ENCODE peak calls at places on chromosome 15, in four cellular contexts. E is heart left ventricle, P is left lung, N is cardiac muscle cell. S is an unnamed sample.

GRCh38 chr15:70337292-70338186 is 239.8 kb upstream of the TLE3 start:
- DNase-seq in E (no peak), P (no peak), N (peak; percentile 52), S (no peak)

GRCh38 chr15:80856809-80857377 is 77.7 kb downstream of the CEMIP start:
- DNase-seq in E (peak; percentile 79), P (peak; percentile 80), N (no peak), S (peak; percentile 90)

GRCh38 chr15:48493084-48493762 is 152.3 kb downstream of the FBN1 start:
- DNase-seq in E (no peak), P (no peak), N (no peak), S (no peak)

GRCh38 chr15:91561371-91562100 is 292.0 kb upstream of the SLCO3A1 start:
- DNase-seq in E (peak; percentile 47), P (no peak), N (no peak), S (peak; percentile 27)

GRCh38 chr15:66901336-66902100 is 163.9 kb upstream of the SMAD3 start:
- DNase-seq in E (no peak), P (no peak), N (no peak), S (no peak)

GRCh38 chr15:63135281-63135680 is 13.6 kb downstream of the LACTB start:
- DNase-seq in E (no peak), P (no peak), N (no peak), S (no peak)

GRCh38 chr15:101159096-101159935 is 92.5 kb downstream of the CHSY1 start:
- DNase-seq in E (no peak), P (no peak), N (no peak), S (peak; percentile 68)

GRCh38 chr15:72368895-72369294 is 6.9 kb downstream of the HEXA start:
- DNase-seq in E (peak; percentile 54), P (no peak), N (no peak), S (peak; percentile 71)

GRCh38 chr15:50051811-50052419 is 67.1 kb downstream of the ATP8B4 start:
- DNase-seq in E (peak; percentile 40), P (no peak), N (peak; percentile 56), S (no peak)

DNA sequence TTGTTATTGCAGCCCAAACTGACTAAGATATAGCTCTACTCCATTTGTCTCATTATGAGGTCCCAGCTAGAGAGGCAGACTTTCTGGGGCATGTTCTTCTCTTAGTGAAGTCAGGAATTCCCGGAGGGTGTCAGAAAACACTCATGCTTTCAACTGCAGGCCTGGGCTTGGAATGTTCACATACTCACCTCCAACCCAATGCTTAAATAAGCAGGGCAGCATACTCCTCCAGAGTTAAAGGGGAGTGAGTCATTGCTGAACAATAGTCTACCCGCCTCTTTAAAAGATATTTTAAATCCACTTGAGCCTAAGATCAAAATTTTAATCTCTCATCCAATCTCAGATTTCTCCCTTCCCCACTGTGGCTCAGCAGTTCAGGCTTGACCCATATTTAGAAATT is 167.8 kb upstream of the DPH6 start:
- DNase-seq in E (no peak), P (no peak), N (no peak), S (no peak)
- H3K27ac ChIP-seq in E (no peak overlapping the region), P (no peak overlapping the region), N (no peak overlapping the region), S (no peak overlapping the region)

DNA sequence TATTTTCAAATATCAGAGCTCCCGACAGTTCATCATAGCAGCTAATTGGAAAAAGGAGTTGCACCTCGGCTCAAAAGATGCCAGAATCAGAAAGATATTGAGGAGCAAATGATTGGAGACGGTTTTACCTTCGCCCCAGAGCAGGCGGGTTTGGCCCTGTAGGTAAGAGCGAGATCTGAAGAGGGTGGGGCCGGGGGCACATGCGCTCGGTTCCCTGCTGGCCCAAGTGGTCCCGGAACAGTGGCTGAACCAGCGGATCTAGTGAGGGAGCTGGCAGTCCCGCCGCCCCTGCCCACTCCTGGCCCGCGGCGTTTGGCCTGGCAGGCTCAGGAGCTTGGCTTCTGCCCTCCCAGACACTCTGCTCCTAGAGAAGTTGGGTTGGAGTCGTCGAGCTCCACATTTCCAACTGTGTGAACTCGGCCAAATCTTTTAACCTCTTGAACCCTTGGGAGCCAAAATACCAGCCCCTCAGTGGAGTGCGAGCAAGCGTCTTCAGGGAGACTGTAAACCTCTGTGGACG is 79.1 kb downstream of the RHCG start:
- DNase-seq in E (no peak), P (no peak), N (no peak), S (no peak)
- H3K27me3 ChIP-seq in E (peaks cover 76% of the 10 kb centered on the region), P (peaks cover 70% of the 10 kb centered on the region), N (peaks cover 99% of the 10 kb centered on the region), S (peaks cover 4% of the 10 kb centered on the region)

GRCh38 chr15:89777073-89777820 is 1.1 kb downstream of the MESP2 start:
- DNase-seq in E (no peak), P (no peak), N (no peak), S (no peak)

GRCh38 chr15:89774492-89774891 is 1.6 kb upstream of the MESP2 start:
- DNase-seq in E (no peak), P (no peak), N (no peak), S (no peak)

GRCh38 chr15:89776274-89777072 is at the start of gene MESP2:
- DNase-seq in E (peak; percentile 89), P (peak; percentile 97), N (peak; percentile 91), S (peak; percentile 97)

GRCh38 chr15:89777821-89778380 is 1.8 kb downstream of the MESP2 start:
- DNase-seq in E (no peak), P (no peak), N (no peak), S (peak; percentile 51)

GRCh38 chr15:89775815-89776214 is 317 bp upstream of the MESP2 start:
- DNase-seq in E (no peak), P (no peak), N (no peak), S (no peak)
- H3K4me3 ChIP-seq in E (peak overlapping the region; percentile 53), P (peak overlapping the region; percentile 22), N (no peak overlapping the region), S (peak overlapping the region; percentile 2)

DNA sequence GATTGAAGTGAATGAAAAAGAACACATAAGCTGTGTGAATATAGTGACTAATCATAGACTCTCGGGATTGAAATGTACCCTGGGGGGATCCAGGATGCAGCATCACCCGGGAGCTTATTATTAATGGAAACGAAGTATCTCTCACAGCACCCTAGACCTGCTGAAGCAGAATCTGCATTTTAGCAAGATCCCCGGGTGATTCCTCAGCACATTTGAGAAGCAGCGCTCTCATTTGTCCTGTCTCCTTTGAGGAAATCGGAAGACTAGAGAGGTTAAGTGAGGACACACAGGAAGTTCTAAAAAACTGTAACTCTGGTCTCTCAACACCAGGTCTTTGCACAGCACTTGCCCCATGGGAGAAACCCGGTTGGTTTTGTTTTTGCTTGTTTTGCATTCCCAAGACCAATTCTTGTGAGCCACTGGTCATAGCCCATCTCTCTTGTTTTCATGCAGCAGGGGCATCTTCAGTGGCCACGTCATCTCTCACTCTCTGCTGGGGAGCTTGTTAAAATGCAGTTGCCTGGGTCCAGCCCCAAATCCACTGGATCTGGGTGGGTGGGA is 30.2 kb downstream of the ZNF710 start:
- DNase-seq in E (no peak), P (no peak), N (no peak), S (no peak)
- H3K27ac ChIP-seq in E (no peak overlapping the region), P (peak overlapping the region; percentile 92), N (no peak overlapping the region), S (peak overlapping the region; percentile 56)

GRCh38 chr15:40439461-40440299 is 1.1 kb upstream of the BAHD1 start:
- DNase-seq in E (peak; percentile 59), P (peak; percentile 75), N (peak; percentile 61), S (peak; percentile 76)

GRCh38 chr15:40441736-40442531 is 1.2 kb downstream of the BAHD1 start:
- DNase-seq in E (no peak), P (peak; percentile 87), N (peak; percentile 59), S (peak; percentile 74)

GRCh38 chr15:40441012-40441735 is 421 bp downstream of the BAHD1 start:
- DNase-seq in E (no peak), P (peak; percentile 88), N (peak; percentile 53), S (no peak)

GRCh38 chr15:40438712-40439111 is 2.0 kb upstream of the BAHD1 start:
- DNase-seq in E (no peak), P (peak; percentile 68), N (peak; percentile 57), S (no peak)

DNA sequence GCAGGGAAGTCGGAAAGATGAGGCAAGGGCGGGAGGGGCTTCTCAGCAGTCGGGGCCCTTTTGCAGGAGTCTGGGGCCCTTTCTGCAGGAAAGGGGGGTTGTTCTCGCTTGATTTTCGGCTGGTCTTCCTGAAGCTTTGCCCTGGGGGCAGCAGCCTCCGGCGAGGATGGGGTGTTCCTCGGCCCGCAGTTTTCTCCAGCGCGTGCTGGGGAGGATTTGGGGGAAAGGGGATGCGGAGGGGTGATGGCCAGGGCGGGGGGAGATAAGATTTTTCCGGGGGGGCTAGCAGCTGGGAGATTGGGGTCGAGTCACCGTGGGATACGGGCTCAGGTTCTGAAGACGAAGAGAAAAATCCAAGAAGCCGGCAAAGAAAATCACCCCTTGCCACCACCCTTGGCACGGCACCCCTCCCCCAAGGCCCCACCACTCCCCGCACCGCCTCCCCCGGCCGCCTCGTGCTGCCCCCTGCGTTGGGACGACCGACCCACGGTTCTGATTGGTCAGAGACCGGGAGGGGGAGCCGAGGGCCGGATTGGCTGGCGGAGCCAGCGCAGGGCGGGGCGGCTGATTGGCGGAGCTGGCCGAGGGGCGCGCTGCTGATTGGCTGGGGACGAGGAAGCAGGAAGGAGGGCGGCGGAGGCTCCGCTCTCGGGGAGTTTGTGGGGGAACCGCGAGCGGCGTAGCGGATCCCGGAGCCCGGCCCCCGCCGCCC is at the start of gene BAHD1:
- DNase-seq in E (peak; percentile 99), P (peak; percentile 97), N (peak; percentile 97), S (peak; percentile 99)
- H3K27me3 ChIP-seq in E (no peaks in the 10 kb centered on the region), P (peaks cover 23% of the 10 kb centered on the region), N (peaks cover 5% of the 10 kb centered on the region), S (no peaks in the 10 kb centered on the region)

GRCh38 chr15:92654662-92655061 is 913 bp downstream of the FAM174B start:
- DNase-seq in E (no peak), P (no peak), N (no peak), S (no peak)
- H3K4me3 ChIP-seq in E (peak overlapping the region; percentile 64), P (peak overlapping the region; percentile 47), N (peak overlapping the region; percentile 44), S (peak overlapping the region; percentile 63)

DNA sequence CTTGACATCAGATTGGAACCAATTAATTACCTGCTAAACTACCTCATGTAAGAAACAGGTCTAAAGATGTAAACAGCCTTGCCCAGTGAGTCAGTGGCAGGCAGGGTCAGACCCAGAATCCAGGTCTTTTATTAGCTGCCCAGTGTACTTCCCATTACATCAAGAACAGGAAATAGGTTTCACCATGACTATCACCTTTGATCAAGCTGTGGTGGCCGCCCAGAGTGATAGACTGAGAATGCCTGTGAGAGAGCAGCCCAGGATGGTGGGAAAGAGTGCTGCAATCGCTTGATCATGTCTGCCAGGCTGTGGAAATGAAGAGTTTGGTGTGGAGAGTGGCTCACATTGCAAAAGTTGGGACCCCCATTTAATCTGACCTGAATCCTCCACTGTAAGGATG is 61.3 kb upstream of the PIAS1 start:
- DNase-seq in E (no peak), P (no peak), N (no peak), S (no peak)
- H3K27ac ChIP-seq in E (no peak overlapping the region), P (no peak overlapping the region), N (no peak overlapping the region), S (no peak overlapping the region)

DNA sequence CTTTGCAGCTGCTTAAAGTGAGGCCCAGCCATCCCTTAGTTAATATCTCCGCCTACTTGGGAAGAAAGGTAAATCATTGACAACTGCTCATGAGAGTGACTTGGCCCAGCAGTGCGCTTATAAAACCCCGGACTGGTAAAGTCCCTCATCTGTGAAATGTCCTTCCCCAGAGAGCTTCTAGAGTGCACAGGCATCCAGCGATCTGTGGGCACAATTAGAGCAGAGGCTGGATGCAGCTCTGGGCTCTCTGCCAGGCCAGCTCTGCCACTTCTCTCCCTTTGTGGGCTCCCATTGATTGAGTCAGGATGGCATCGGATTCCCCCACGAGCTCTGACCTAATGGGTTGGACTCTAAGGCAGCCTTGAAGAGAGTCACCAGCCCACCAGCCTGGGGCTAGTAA is 219.0 kb upstream of the LINGO1 start:
- DNase-seq in E (no peak), P (no peak), N (no peak), S (no peak)
- H3K27me3 ChIP-seq in E (peaks cover 3% of the 10 kb centered on the region), P (no peaks in the 10 kb centered on the region), N (peaks cover 37% of the 10 kb centered on the region), S (no peaks in the 10 kb centered on the region)